ENCODE peak calls at places on chromosomes 1 and 21, in seven cellular contexts. B is HCT116, F is thyroid gland, Q is endodermal cell, S is body of pancreas, X is spleen, D is A673. Z is an unnamed sample.

GRCh38 chr1:150187560-150187931 is 37.8 kb downstream of the PLEKHO1 start:
- DNase-seq in D (no peak), Q (no peak), S (no peak), X (no peak), F (no peak), B (no peak), Z (no peak)

GRCh38 chr1:238476881-238477280 is 586.2 kb upstream of the ZP4 start:
- DNase-seq in D (no peak), F (no peak), X (no peak), S (no peak), Q (no peak), B (no peak), Z (no peak)

GRCh38 chr1:76074321-76075187 is at the start of gene ST6GALNAC3:
- DNase-seq in X (peak), Q (peak), B (no peak), F (peak), D (peak), S (peak), Z (peak)

GRCh38 chr1:47631596-47631995 is 193.8 kb downstream of the FOXD2 start:
- DNase-seq in D (no peak), Q (no peak), X (no peak), B (no peak), S (no peak), F (no peak), Z (no peak)

GRCh38 chr1:91889717-91890459 is 3.9 kb upstream of the TGFBR3 start:
- DNase-seq in S (no peak), X (no peak), F (peak), B (no peak), D (no peak), Q (no peak), Z (no peak)

GRCh38 chr21:37237764-37238163 is 29.4 kb downstream of the VPS26C start:
- DNase-seq in D (no peak), S (no peak), X (no peak), Q (no peak), F (no peak), B (no peak), Z (no peak)

GRCh38 chr1:11629626-11630025 is 24.6 kb downstream of the FBXO2 start:
- DNase-seq in Q (no peak), B (no peak), X (no peak), D (no peak), F (no peak), S (no peak), Z (no peak)

GRCh38 chr1:23343246-23344110 is 606 bp downstream of the HNRNPR start:
- DNase-seq in B (no peak), X (peak), D (peak), Q (peak), F (peak), S (no peak), Z (peak)

GRCh38 chr1:84272401-84272800 is 29.1 kb upstream of the SAMD13 start:
- DNase-seq in Q (peak), X (no peak), F (peak), S (peak), B (no peak), D (no peak), Z (peak)

GRCh38 chr1:61741682-61742619 is at the start of gene PATJ:
- DNase-seq in X (peak), Q (peak), F (peak), S (peak), B (peak), D (no peak), Z (peak)

GRCh38 chr1:36151845-36152203 is 2.5 kb upstream of the TRAPPC3 start:
- DNase-seq in X (peak), D (peak), B (no peak), S (no peak), Q (no peak), F (no peak), Z (no peak)

GRCh38 chr1:24897263-24898151 is 32.6 kb downstream of the RUNX3 start:
- DNase-seq in Q (no peak), D (no peak), S (no peak), F (no peak), X (no peak), B (no peak), Z (no peak)

GRCh38 chr1:70966018-70966638 is 81.5 kb downstream of the PTGER3 start:
- DNase-seq in F (no peak), B (peak), Q (no peak), X (no peak), S (no peak), D (peak), Z (peak)

GRCh38 chr1:64387382-64388066 is 82.4 kb upstream of the CACHD1 start:
- DNase-seq in S (no peak), Q (no peak), D (no peak), X (no peak), B (no peak), F (no peak), Z (no peak)

GRCh38 chr1:157597959-157598667 is at the start of gene FCRL4:
- DNase-seq in S (no peak), Q (no peak), D (no peak), F (no peak), B (no peak), X (no peak), Z (no peak)

GRCh38 chr1:14067036-14067435 is 367.0 kb downstream of the PRDM2 start:
- DNase-seq in S (no peak), F (no peak), D (no peak), X (no peak), B (no peak), Q (no peak), Z (no peak)

GRCh38 chr1:40760984-40761383 is 22.6 kb upstream of the KCNQ4 start:
- DNase-seq in F (no peak), S (no peak), D (no peak), Q (no peak), B (no peak), X (no peak), Z (no peak)

GRCh38 chr1:56922070-56922469 is 43.7 kb downstream of the C8B start:
- DNase-seq in D (no peak), X (no peak), F (no peak), Q (no peak), S (no peak), B (no peak), Z (no peak)

GRCh38 chr1:9737716-9738115 is 86.0 kb downstream of the CLSTN1 start:
- DNase-seq in D (no peak), X (no peak), B (no peak), S (no peak), F (no peak), Q (no peak), Z (no peak)

GRCh38 chr1:23865543-23865930 is 2.6 kb downstream of the FUCA1 start:
- DNase-seq in B (peak), F (no peak), D (no peak), X (no peak), Q (no peak), S (no peak), Z (no peak)

GRCh38 chr21:25967566-25968438 is 202.8 kb downstream of the APP start:
- DNase-seq in X (no peak), S (no peak), Q (no peak), B (no peak), D (peak), F (no peak), Z (no peak)

GRCh38 chr1:114093624-114094302 is 59.9 kb downstream of the SYT6 start:
- DNase-seq in B (peak), F (no peak), D (no peak), X (no peak), Q (no peak), S (no peak), Z (no peak)

GRCh38 chr1:168096296-168097165 is 40.2 kb downstream of the GPR161 start:
- DNase-seq in B (no peak), X (no peak), Q (no peak), D (no peak), S (no peak), F (no peak), Z (no peak)

GRCh38 chr1:245484176-245484575 is 329.4 kb downstream of the KIF26B start:
- DNase-seq in Q (peak), D (no peak), B (no peak), S (no peak), X (no peak), F (no peak), Z (peak)

GRCh38 chr1:181033128-181033798 is 520 bp upstream of the MR1 start:
- DNase-seq in F (no peak), D (peak), S (peak), X (no peak), B (peak), Q (no peak), Z (no peak)

GRCh38 chr1:54703471-54703870 is 12.2 kb upstream of the TTC4 start:
- DNase-seq in S (no peak), X (no peak), Q (no peak), D (no peak), F (no peak), B (no peak), Z (no peak)

GRCh38 chr21:43702785-43703067 is 16.2 kb upstream of the PDXK start:
- DNase-seq in Q (no peak), F (no peak), X (no peak), D (no peak), S (no peak), B (no peak), Z (peak)

GRCh38 chr1:223444411-223444810 is 51.2 kb downstream of the CCDC185 start:
- DNase-seq in B (no peak), Q (no peak), S (no peak), X (no peak), D (no peak), F (peak), Z (no peak)

GRCh38 chr1:144101397-144102050 is 129.7 kb upstream of the FAM72C start:
- DNase-seq in D (peak), S (peak), F (peak), X (peak), B (no peak), Q (no peak), Z (no peak)

GRCh38 chr21:44973598-44973997 is 33.8 kb downstream of the SLX9 start:
- DNase-seq in D (no peak), S (no peak), Q (no peak), B (no peak), F (peak), X (no peak), Z (no peak)

GRCh38 chr1:38839363-38839762 is 20.2 kb downstream of the RRAGC start:
- DNase-seq in F (no peak), S (no peak), B (no peak), D (no peak), Q (no peak), X (no peak), Z (no peak)

GRCh38 chr1:170634819-170635410 is 29.0 kb upstream of the PRRX1 start:
- DNase-seq in Q (no peak), B (no peak), F (no peak), X (no peak), S (no peak), D (no peak), Z (no peak)

GRCh38 chr21:33238565-33239255 is 9.0 kb downstream of the IFNAR2 start:
- DNase-seq in X (no peak), S (no peak), Q (no peak), D (no peak), F (no peak), B (no peak), Z (no peak)

GRCh38 chr1:67687649-67688048 is 2.6 kb downstream of the GADD45A start:
- DNase-seq in D (no peak), X (no peak), F (peak), B (no peak), S (no peak), Q (no peak), Z (no peak)

GRCh38 chr1:208222376-208223110 is 21.6 kb downstream of the PLXNA2 start:
- DNase-seq in X (no peak), D (no peak), B (no peak), F (no peak), Q (no peak), S (no peak), Z (no peak)

GRCh38 chr1:193417420-193417819 is 231.0 kb upstream of the B3GALT2 start:
- DNase-seq in Q (no peak), B (no peak), D (no peak), F (peak), X (no peak), S (no peak), Z (no peak)

GRCh38 chr1:167086033-167086432 is 4.1 kb downstream of the GPA33 start:
- DNase-seq in D (no peak), S (no peak), B (no peak), X (no peak), F (no peak), Q (peak), Z (no peak)

DNA sequence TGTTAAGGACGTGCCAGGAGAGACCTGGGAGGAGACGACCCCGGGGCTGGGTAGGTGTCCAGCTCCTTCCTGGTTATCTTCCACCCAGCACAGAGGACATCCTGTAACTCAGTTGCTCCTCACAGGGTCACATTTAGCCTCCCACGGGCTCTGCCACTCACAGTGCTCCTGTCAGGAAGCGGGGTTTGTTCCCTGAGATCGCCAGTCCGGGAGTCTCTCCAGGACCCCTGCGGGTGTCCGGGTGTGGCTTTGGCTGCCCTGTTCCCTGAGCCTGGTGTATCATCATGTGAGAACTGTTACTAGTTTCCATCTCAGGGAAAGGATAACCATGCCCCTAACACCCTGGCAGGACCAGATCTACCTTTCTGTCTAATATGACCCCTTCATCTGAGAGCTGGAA is 158.2 kb upstream of the RUNX1 start:
- DNase-seq in Q (no peak), B (no peak), X (no peak), S (no peak), D (no peak), F (no peak), Z (no peak)
- H3K4me3 ChIP-seq in Q (no peak), B (no peak), X (no peak), S (no peak), D (no peak), F (no peak), Z (no peak)

GRCh38 chr1:234957330-234958065 is 171.1 kb downstream of the TOMM20 start:
- DNase-seq in D (no peak), S (peak), X (no peak), Q (peak), F (no peak), B (peak), Z (peak)
- H3K27ac ChIP-seq in D (peak), S (peak), X (no peak), Q (peak), F (peak), B (peak), Z (peak)

GRCh38 chr21:42117229-42118048 is 46.3 kb downstream of the UMODL1 start:
- DNase-seq in F (peak), S (peak), D (peak), X (peak), B (peak), Q (peak), Z (peak)
- H3K4me3 ChIP-seq in F (no peak), S (no peak), D (no peak), X (no peak), B (peak), Q (no peak), Z (no peak)

DNA sequence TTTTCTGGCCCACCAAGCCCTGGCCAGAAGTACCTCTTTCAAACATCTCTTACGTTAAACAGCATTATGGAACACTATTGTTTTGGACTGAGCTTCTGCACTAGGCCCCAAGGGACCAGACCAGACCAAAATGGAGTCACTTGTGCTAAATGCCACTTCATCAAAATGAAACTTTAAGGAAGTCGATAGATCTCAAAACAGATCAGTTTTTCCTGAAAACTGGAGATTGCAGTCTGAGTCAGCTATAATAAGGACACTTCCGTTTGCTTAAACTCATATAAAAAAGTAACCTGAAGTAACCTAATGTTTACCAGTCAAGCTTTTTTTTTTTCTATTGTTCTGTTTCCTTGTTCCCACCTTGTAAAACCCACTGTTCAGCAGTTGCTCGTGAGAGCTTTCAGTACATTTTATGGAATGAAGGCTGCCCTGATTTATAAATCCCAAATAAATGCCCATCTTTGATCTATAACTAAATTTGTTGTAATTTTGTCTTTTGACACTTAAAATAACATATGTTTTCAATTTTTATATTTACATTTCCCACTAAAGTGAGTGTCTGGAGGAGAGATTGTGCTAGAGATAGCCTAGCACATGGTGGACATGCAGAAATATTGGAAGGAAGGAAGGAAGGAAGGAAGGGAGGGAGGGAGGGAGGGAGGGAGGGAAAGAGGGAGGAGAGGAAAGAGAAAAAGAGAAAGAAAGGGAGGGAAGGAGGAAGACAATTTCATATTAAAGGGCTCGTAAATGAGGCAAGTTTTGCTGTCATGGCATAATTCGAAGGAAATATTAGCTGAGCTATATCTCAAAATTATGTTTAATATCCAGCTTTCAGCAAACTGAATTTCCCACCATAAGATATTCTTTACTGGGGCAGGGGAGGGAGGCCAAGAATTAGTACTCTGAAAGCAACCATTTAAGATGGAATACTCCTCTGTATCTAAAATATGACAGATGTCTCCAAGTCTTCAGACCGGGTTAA is 77.0 kb upstream of the CXADR start:
- DNase-seq in S (no peak), X (no peak), B (no peak), Q (no peak), D (no peak), F (no peak), Z (no peak)
- H3K27ac ChIP-seq in S (no peak), X (peak), B (no peak), Q (no peak), D (no peak), F (no peak), Z (no peak)

DNA sequence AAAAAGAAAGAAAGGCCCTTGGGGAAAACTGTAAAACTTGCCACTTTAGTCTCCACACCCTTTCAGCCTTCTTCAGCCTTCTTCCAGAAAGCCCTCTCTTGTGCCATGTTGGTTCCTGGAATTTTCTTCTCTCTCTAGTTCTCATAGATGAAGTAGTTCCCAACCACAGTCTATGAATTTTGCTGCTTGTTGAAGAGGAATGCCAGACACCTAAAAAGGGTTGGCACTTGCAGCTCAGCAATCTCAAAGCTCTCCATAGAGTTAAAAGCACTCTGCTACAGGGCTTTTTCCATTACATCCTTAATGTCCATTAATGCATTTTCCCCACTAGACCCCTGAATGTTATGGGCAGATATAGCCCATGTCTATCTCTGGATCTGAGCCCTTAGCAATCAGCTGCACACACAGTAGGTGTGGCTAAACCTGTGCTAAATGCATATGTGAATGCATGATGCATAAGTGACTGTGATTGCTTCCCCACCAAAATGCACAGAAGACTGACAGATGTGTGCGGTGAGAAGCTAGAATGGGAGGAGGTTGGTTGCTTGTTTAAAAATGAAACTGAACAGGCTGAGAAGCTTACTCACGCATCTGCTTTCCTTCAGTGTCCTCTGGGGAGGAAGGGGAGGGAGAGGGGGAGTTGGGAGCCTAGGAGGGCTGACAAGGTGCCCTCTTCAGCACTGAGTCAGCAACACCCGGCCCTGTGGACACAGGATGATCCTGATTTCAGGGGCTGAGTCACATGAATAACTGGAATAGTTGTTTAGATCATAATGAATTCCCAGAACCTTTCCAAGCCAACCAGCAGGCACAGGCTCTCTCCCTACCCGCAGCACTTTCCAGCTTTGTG is 146.1 kb upstream of the FGGY start:
- DNase-seq in D (peak), F (peak), B (peak), S (peak), X (no peak), Q (peak), Z (no peak)
- H3K4me3 ChIP-seq in D (no peak), F (no peak), B (peak), S (no peak), X (no peak), Q (no peak), Z (no peak)

DNA sequence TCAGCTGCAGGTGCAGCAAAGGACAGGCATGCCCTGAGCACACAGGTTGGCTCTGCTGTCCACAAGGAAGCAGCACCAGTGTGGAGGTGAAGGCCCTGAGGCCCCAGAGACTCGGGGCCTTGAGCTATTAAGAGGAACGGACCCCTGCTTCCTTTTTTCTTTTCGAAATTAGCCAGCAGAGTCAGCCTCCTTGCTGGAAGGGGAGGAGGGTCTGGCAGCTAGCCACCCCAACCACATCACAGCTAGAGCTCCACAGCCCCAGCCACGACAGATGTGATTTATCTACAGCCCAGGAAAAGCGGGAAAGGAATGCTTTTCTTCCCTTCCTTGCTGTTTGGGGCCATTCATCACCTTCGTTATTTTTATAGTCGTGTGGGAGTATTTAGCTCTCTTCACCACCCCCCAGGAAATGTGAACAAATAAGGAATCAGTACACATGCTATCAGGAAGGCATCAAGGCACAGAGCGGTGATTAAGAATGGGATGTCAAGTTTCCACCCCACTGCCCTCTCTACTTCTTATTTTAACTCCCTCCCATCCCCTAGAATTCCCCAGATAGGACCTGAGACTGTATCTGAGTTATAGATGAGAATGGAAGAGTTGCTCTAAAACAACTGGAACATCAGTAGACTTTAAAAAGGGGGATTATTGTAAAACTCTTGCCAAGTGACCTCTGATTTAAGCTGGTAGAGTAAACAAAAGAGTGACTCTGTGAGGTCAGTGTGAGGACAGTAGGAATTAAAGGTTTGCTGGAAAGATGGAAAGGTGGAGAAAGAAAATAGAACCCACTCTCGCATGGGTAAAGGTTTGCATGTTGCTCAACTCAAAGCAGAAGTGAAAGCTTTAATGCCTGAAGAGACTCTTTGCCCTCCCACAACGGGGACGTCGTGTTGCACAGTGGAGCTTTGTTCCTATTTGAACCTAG is 224.7 kb upstream of the GJB5 start:
- DNase-seq in F (no peak), S (no peak), Q (no peak), X (no peak), D (peak), B (no peak), Z (peak)
- H3K27ac ChIP-seq in F (no peak), S (no peak), Q (no peak), X (no peak), D (no peak), B (no peak), Z (no peak)

Z was measured in GM23338.